ENCODE peak calls at places on chromosomes 13 and 19, in seven cellular contexts. E is neural progenitor cell; T is CD8-positive, alpha-beta memory T cell; N is ascending aorta; G is body of pancreas; R is fibroblast of lung; Q is CD4-positive, alpha-beta memory T cell. S is an unnamed sample.

GRCh38 chr19:45607071-45608029 is 5.3 kb upstream of the GPR4 start:
- DNase-seq in E (peak; percentile 89), T (peak; percentile 21), G (peak; percentile 83), Q (peak; percentile 36), R (peak; percentile 44), N (no peak), S (peak; percentile 97)

GRCh38 chr19:29495091-29495490 is 30.7 kb upstream of the VSTM2B start:
- DNase-seq in N (no peak), Q (no peak), G (no peak), R (no peak), E (no peak), T (no peak), S (peak; percentile 20)

GRCh38 chr19:3977242-3978143 is 6.6 kb upstream of the DAPK3 start:
- DNase-seq in T (peak; percentile 15), G (peak; percentile 22), E (no peak), N (no peak), R (no peak), Q (no peak), S (peak; percentile 78)

GRCh38 chr19:9622531-9622930 is 1.5 kb upstream of the ZNF561 start:
- DNase-seq in E (no peak), R (peak; percentile 23), Q (no peak), G (no peak), N (no peak), T (no peak), S (no peak)

GRCh38 chr13:21175656-21176194 is 627 bp downstream of the SKA3 start:
- DNase-seq in R (peak; percentile 32), N (no peak), G (no peak), T (no peak), Q (no peak), E (no peak), S (no peak)

GRCh38 chr13:75770164-75771145 is 134.3 kb downstream of the LMO7 start:
- DNase-seq in G (no peak), T (no peak), Q (no peak), R (peak; percentile 56), E (no peak), N (no peak), S (no peak)

GRCh38 chr13:22017226-22017625 is 346.4 kb downstream of the FGF9 start:
- DNase-seq in E (no peak), R (no peak), Q (no peak), N (no peak), T (no peak), G (no peak), S (no peak)

GRCh38 chr13:48585456-48585840 is 52.6 kb upstream of the RCBTB2 start:
- DNase-seq in E (peak; percentile 68), G (no peak), R (peak; percentile 82), Q (no peak), T (no peak), N (no peak), S (no peak)

GRCh38 chr19:4557971-4558941 is 1.2 kb downstream of the SEMA6B start:
- DNase-seq in T (peak; percentile 20), R (no peak), N (no peak), G (peak; percentile 61), Q (peak; percentile 23), E (peak; percentile 67), S (peak; percentile 90)

GRCh38 chr13:48859168-48860105 is 116.3 kb upstream of the FNDC3A start:
- DNase-seq in Q (no peak), R (no peak), G (no peak), N (no peak), T (no peak), E (no peak), S (peak; percentile 57)

GRCh38 chr19:6271721-6272410 is 7.9 kb downstream of the MLLT1 start:
- DNase-seq in N (no peak), R (peak; percentile 82), E (peak; percentile 31), T (no peak), G (peak; percentile 71), Q (no peak), S (peak; percentile 53)

GRCh38 chr19:18634612-18635290 is 2.1 kb upstream of the KLHL26 start:
- DNase-seq in R (no peak), T (no peak), G (no peak), N (no peak), E (no peak), Q (no peak), S (no peak)

GRCh38 chr13:21124853-21125252 is 51.5 kb downstream of the SKA3 start:
- DNase-seq in Q (no peak), E (peak; percentile 63), T (no peak), G (no peak), R (peak; percentile 70), N (no peak), S (no peak)

GRCh38 chr13:84653915-84654534 is 771.8 kb upstream of the SLITRK1 start:
- DNase-seq in E (no peak), G (no peak), R (no peak), Q (no peak), N (no peak), T (no peak), S (no peak)

GRCh38 chr13:32001392-32001768 is 30.2 kb upstream of the FRY start:
- DNase-seq in N (no peak), Q (peak; percentile 2), T (no peak), G (peak; percentile 62), R (peak; percentile 32), E (peak; percentile 61), S (peak; percentile 59)

GRCh38 chr19:45553464-45553863 is 31.1 kb downstream of the OPA3 start:
- DNase-seq in G (peak; percentile 33), E (peak; percentile 85), Q (no peak), R (no peak), N (no peak), T (no peak), S (peak; percentile 90)

GRCh38 chr13:110392510-110393233 is 85.6 kb downstream of the COL4A2 start:
- DNase-seq in R (peak; percentile 91), T (no peak), E (no peak), G (no peak), N (no peak), Q (no peak), S (no peak)

GRCh38 chr13:56352356-56352755 is 788.4 kb upstream of the PRR20A start:
- DNase-seq in T (no peak), E (no peak), R (no peak), N (no peak), G (no peak), Q (no peak), S (no peak)

GRCh38 chr19:13036366-13036976 is 41.2 kb downstream of the NFIX start:
- DNase-seq in Q (no peak), T (no peak), N (no peak), R (peak; percentile 85), G (no peak), E (no peak), S (peak; percentile 58)

GRCh38 chr13:29801737-29802305 is 48.6 kb downstream of the UBL3 start:
- DNase-seq in R (no peak), N (no peak), Q (no peak), E (no peak), G (no peak), T (no peak), S (peak; percentile 46)

GRCh38 chr19:55156202-55157063 is 1.1 kb downstream of the TNNI3 start:
- DNase-seq in G (peak; percentile 59), N (no peak), E (peak; percentile 97), Q (no peak), R (peak; percentile 25), T (no peak), S (peak; percentile 98)

GRCh38 chr19:35559281-35559659 is 4.2 kb downstream of the ATP4A start:
- DNase-seq in N (no peak), G (no peak), T (no peak), E (peak; percentile 31), R (no peak), Q (no peak), S (no peak)

GRCh38 chr19:46654621-46655152 is 6.3 kb downstream of the DACT3 start:
- DNase-seq in R (no peak), Q (no peak), E (peak; percentile 70), G (no peak), N (no peak), T (no peak), S (peak; percentile 60)

GRCh38 chr13:28470286-28470685 is 24.6 kb downstream of the FLT1 start:
- DNase-seq in G (no peak), Q (no peak), R (peak; percentile 34), T (no peak), N (no peak), E (no peak), S (no peak)

GRCh38 chr13:44276061-44276460 is 97.6 kb upstream of the SERP2 start:
- DNase-seq in E (no peak), R (no peak), G (no peak), Q (no peak), T (no peak), N (no peak), S (peak; percentile 55)

DNA sequence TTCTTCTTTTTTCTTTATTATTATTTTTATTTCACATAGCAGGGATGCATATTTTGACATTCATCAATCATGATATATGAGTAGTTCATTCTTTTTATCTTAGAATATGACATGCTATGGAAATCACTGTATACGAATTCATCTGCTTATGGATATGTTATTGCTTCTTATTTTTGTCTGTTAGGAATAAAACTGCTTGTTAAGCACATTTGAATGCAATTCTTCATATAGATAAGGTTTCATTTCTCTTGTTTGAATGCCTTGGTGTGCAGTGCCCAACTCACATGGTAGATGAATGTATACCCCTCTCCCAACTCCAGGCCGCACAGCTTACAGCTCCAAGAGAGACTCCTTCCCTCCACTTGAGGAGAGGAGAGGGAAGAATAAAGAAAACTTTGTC is 11.3 kb downstream of the ZNF776 start:
- DNase-seq in N (no peak), G (no peak), Q (no peak), E (no peak), R (no peak), T (no peak), S (no peak)
- H3K36me3 ChIP-seq in N (peaks cover 100% of the 10 kb centered on the region), G (peaks cover 25% of the 10 kb centered on the region), Q (peaks cover 20% of the 10 kb centered on the region), E (peaks cover 34% of the 10 kb centered on the region), R (peaks cover 23% of the 10 kb centered on the region), T (peaks cover 29% of the 10 kb centered on the region), S (peaks cover 68% of the 10 kb centered on the region)

DNA sequence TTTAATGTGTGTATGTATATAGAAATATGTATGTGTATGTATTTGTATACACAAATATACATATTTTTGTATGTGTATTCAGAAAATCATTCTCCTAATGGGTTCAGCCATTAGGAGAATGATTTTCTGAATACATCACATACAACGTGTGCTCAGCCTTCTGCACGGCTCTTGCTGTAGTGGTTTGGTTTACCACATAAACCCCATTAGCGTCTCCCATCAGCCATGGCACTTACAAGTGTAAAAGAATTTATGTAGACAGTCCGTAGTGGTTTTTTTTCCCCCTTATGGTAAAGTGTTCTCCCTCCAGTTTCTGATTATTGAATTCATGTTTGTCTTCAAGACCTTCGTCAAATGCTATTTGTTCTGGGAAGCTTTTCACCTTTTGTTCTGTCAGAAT is 38.2 kb downstream of the ATP8A2 start:
- DNase-seq in R (no peak), E (no peak), T (no peak), G (no peak), N (no peak), Q (no peak), S (no peak)
- H3K4me3 ChIP-seq in R (no peak overlapping the region), E (no peak overlapping the region), T (no peak overlapping the region), G (no peak overlapping the region), N (no peak overlapping the region), Q (no peak overlapping the region), S (no peak overlapping the region)

DNA sequence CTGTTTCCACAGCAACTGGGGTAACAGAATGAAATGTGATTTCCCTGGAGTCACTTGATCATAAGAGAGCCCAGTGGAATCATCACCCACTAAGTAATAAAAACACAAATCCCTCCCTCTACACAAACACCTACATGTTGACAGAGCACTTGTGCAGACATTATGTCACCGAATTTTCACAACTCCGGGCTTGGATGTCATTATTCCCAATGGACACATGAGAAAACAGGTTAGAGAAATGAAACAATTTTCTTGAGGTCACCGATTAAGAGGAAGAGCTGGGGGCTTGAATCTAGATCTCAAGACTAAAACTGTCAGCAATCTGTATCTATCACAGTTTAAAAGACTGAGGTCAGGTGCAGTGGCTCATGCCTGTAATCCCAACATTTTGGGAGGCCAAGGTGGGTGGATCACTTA is 3.1 kb downstream of the XRCC1 start:
- DNase-seq in T (no peak), E (no peak), Q (no peak), R (no peak), G (no peak), N (no peak), S (no peak)
- H3K4me1 ChIP-seq in T (peaks cover 14% of the 10 kb centered on the region), E (peaks cover 9% of the 10 kb centered on the region), Q (peaks cover 23% of the 10 kb centered on the region), R (no peaks in the 10 kb centered on the region), G (peaks cover 12% of the 10 kb centered on the region), N (peaks cover 9% of the 10 kb centered on the region), S (peaks cover 4% of the 10 kb centered on the region)

GRCh38 chr19:32651729-32652140 is 23.2 kb downstream of the ANKRD27 start:
- DNase-seq in T (no peak), G (no peak), N (no peak), E (peak; percentile 81), Q (no peak), R (peak; percentile 23), S (peak; percentile 91)
- H3K36me3 ChIP-seq in T (peaks cover 4% of the 10 kb centered on the region), G (peaks cover 5% of the 10 kb centered on the region), N (peaks cover 57% of the 10 kb centered on the region), E (no peaks in the 10 kb centered on the region), Q (peaks cover 16% of the 10 kb centered on the region), R (peaks cover 6% of the 10 kb centered on the region), S (peaks cover 42% of the 10 kb centered on the region)